ENCODE peak calls at places on chromosomes 12 and 14, in ten cellular contexts. D is GM23338, H is epithelial cell of esophagus, Q is kidney epithelial cell, K is ovary, B is mesothelial cell of epicardium, R is coronary artery, X is GM12865, C is choroid plexus epithelial cell, E is cardiac fibroblast. N is an unnamed sample.

GRCh38 chr12:26226629-26227375 is 31.4 kb downstream of the SSPN start:
- DNase-seq in D (peak; percentile 84), H (peak; percentile 68), Q (no peak), K (peak; percentile 57), B (peak; percentile 44), R (no peak), X (no peak), C (peak; percentile 26), E (no peak), N (peak; percentile 60)

GRCh38 chr12:9039397-9039977 is 50.1 kb downstream of the KLRG1 start:
- DNase-seq in D (peak; percentile 79), H (peak; percentile 55), Q (no peak), K (no peak), B (no peak), R (no peak), X (peak; percentile 55), C (peak; percentile 68), E (peak; percentile 63), N (peak; percentile 12)

GRCh38 chr14:77882631-77883030 is 82.7 kb downstream of the ADCK1 start:
- DNase-seq in D (no peak), H (no peak), Q (no peak), K (no peak), B (no peak), R (no peak), X (no peak), C (peak; percentile 37), E (peak; percentile 48), N (no peak)

GRCh38 chr12:6292606-6293005 is 17.9 kb upstream of the PLEKHG6 start:
- DNase-seq in D (no peak), H (peak; percentile 61), Q (no peak), K (no peak), B (no peak), R (no peak), X (no peak), C (peak; percentile 83), E (peak; percentile 72), N (no peak)

GRCh38 chr12:62919827-62920226 is 15.1 kb downstream of the PPM1H start:
- DNase-seq in D (no peak), H (no peak), Q (peak; percentile 53), K (peak; percentile 44), B (no peak), R (no peak), X (no peak), C (peak; percentile 83), E (peak; percentile 12), N (no peak)

GRCh38 chr14:56650075-56650474 is 70.5 kb downstream of the TMEM260 start:
- DNase-seq in D (no peak), H (no peak), Q (no peak), K (no peak), B (no peak), R (no peak), X (no peak), C (no peak), E (peak; percentile 4), N (no peak)

GRCh38 chr12:650983-651382 is 12.3 kb downstream of the NINJ2 start:
- DNase-seq in D (no peak), H (no peak), Q (no peak), K (no peak), B (no peak), R (no peak), X (peak; percentile 39), C (peak; percentile 53), E (peak; percentile 28), N (no peak)

GRCh38 chr12:57632369-57632897 is 568 bp downstream of the B4GALNT1 start:
- DNase-seq in D (peak; percentile 60), H (no peak), Q (no peak), K (no peak), B (no peak), R (peak; percentile 75), X (no peak), C (no peak), E (no peak), N (peak; percentile 53)

GRCh38 chr12:120254809-120255208 is 10.7 kb downstream of the PXN start:
- DNase-seq in D (peak; percentile 64), H (no peak), Q (no peak), K (no peak), B (no peak), R (no peak), X (no peak), C (no peak), E (no peak), N (no peak)

GRCh38 chr12:120259418-120260202 is 5.9 kb downstream of the PXN start:
- DNase-seq in D (no peak), H (no peak), Q (no peak), K (no peak), B (no peak), R (no peak), X (no peak), C (peak; percentile 65), E (peak; percentile 64), N (no peak)

GRCh38 chr12:120258323-120258896 is 7.1 kb downstream of the PXN start:
- DNase-seq in D (no peak), H (no peak), Q (no peak), K (no peak), B (no peak), R (no peak), X (no peak), C (no peak), E (no peak), N (no peak)

GRCh38 chr12:120260607-120261006 is 4.9 kb downstream of the PXN start:
- DNase-seq in D (no peak), H (no peak), Q (no peak), K (no peak), B (no peak), R (no peak), X (no peak), C (no peak), E (no peak), N (no peak)

DNA sequence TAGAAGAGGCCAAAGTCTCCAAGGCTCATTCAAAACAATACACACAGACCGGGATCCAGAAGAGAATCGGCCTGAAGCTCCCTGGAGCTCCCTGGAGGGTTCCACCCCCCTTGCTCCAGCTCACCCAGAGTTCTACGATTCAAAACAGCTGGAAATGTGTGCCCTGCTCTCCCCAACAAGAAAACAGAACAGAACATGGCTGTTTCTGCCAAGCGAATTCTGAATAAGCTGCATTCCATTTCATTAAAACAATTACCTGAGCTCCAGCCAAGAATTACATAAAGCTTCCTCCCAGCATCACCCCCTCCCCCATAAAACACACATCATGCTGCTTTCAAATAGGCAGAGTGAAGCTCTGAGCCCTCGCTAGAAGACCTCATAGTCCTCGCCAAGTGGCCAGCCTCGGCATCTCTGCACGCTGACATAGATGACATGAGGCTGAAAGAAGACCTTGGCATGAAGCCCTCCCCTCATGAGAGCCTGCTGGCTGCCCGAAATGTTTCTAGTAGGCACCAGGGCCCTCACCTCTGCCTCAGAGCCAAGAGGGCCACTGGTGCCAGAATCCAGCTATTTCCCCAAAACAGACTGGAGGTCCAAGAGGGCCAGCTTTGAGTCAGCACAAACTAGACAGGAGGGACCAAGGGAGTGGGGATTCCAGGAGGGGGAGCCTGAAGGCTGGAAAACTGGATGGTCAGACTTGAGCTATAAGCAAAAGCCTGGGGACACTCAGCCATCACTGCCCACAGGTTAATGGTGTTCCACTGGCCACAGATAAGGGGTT is 8.3 kb downstream of the PXN start:
- DNase-seq in D (peak; percentile 71), H (peak; percentile 88), Q (no peak), K (peak; percentile 73), B (peak; percentile 47), R (no peak), X (no peak), C (peak; percentile 93), E (peak; percentile 97), N (no peak)
- TF ChIP-seq CTCF in D (no peak), H (peak; percentile 21), Q (no peak), K (no peak), B (no peak), R (no peak), X (no peak), C (no peak), E (peak; percentile 25), N (no peak)

GRCh38 chr12:107992016-107992415 is 137.1 kb upstream of the WSCD2 start:
- DNase-seq in D (no peak), H (no peak), Q (no peak), K (no peak), B (no peak), R (no peak), X (no peak), C (no peak), E (no peak), N (no peak)

GRCh38 chr12:107984973-107985372 is 144.1 kb upstream of the WSCD2 start:
- DNase-seq in D (no peak), H (no peak), Q (no peak), K (no peak), B (no peak), R (no peak), X (no peak), C (no peak), E (no peak), N (no peak)

GRCh38 chr12:107992870-107993451 is 136.1 kb upstream of the WSCD2 start:
- DNase-seq in D (peak; percentile 89), H (peak; percentile 61), Q (no peak), K (no peak), B (no peak), R (no peak), X (peak; percentile 59), C (peak; percentile 71), E (peak; percentile 14), N (peak; percentile 44)

GRCh38 chr12:107986183-107986582 is 142.9 kb upstream of the WSCD2 start:
- DNase-seq in D (no peak), H (no peak), Q (no peak), K (no peak), B (no peak), R (no peak), X (no peak), C (no peak), E (no peak), N (no peak)

DNA sequence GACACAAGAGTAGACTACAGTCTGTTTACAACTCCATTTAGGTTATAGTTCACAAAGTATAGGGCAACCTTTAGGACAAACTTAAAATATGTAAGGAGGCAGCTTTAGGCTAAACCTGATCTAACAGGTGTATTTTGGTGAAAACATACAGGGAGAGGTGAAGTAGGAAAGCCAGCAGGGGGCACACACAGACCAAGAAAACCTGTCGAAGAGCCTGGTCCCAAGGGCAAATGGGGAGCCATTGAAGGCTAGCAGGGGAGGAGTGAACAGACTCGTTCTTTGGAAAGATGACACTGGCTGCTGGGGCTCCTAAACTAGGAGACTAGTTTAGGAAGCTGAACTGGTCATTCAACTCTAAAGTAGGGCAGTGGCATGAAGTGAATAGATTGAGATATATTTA is 138.8 kb upstream of the WSCD2 start:
- DNase-seq in D (peak; percentile 91), H (peak; percentile 45), Q (no peak), K (peak; percentile 29), B (no peak), R (no peak), X (peak; percentile 54), C (peak; percentile 36), E (peak; percentile 11), N (peak; percentile 66)
- TF ChIP-seq CTCF in D (peak; percentile 76), H (peak; percentile 23), Q (peak; percentile 42), K (no peak), B (peak; percentile 12), R (no peak), X (peak; percentile 41), C (peak; percentile 56), E (no peak), N (peak; percentile 55)

GRCh38 chr14:74491952-74492351 is 1.2 kb downstream of the NPC2 start:
- DNase-seq in D (peak; percentile 57), H (peak; percentile 51), Q (no peak), K (no peak), B (no peak), R (no peak), X (peak; percentile 69), C (peak; percentile 66), E (peak; percentile 47), N (no peak)
- TF ChIP-seq CTCF in D (peak; percentile 44), H (peak; percentile 39), Q (no peak), K (no peak), B (no peak), R (no peak), X (peak; percentile 38), C (peak; percentile 38), E (no peak), N (peak; percentile 10)

GRCh38 chr12:4894019-4894418 is 15.7 kb upstream of the KCNA1 start:
- DNase-seq in D (no peak), H (no peak), Q (no peak), K (no peak), B (no peak), R (no peak), X (no peak), C (no peak), E (no peak), N (no peak)

GRCh38 chr12:4900327-4900726 is 9.4 kb upstream of the KCNA1 start:
- DNase-seq in D (no peak), H (no peak), Q (no peak), K (no peak), B (no peak), R (no peak), X (no peak), C (peak; percentile 9), E (peak; percentile 31), N (no peak)

GRCh38 chr12:4899361-4899760 is 10.3 kb upstream of the KCNA1 start:
- DNase-seq in D (peak; percentile 56), H (no peak), Q (no peak), K (no peak), B (no peak), R (no peak), X (peak; percentile 48), C (no peak), E (no peak), N (no peak)
- TF ChIP-seq CTCF in D (peak; percentile 48), H (no peak), Q (peak; percentile 3), K (no peak), B (no peak), R (no peak), X (no peak), C (no peak), E (no peak), N (no peak)